ENCODE peak calls at places on chromosomes 6 and 20, in ten cellular contexts. R is spleen; O is adrenal gland; E is effector memory CD4-positive, alpha-beta T cell; C is A549; Z is psoas muscle; W is cardiac muscle cell; K is K562; I is vagina; V is sigmoid colon. Y is an unnamed sample.

GRCh38 chr20:17881741-17882064 is 86.9 kb downstream of the SNX5 start:
- DNase-seq in K (no peak), O (no peak), E (no peak), W (no peak), R (no peak), Z (no peak), I (no peak), V (peak; percentile 27), C (no peak), Y (no peak)

GRCh38 chr6:131831886-131832285 is 24.1 kb downstream of the ENPP1 start:
- DNase-seq in Z (no peak), O (no peak), K (no peak), V (no peak), I (no peak), R (no peak), C (no peak), W (no peak), E (no peak), Y (no peak)

GRCh38 chr20:53688085-53688484 is 94.4 kb upstream of the ZNF217 start:
- DNase-seq in O (no peak), I (no peak), W (no peak), R (no peak), Z (no peak), C (no peak), E (no peak), K (no peak), V (no peak), Y (no peak)

GRCh38 chr6:12012231-12012565 is at the start of gene HIVEP1:
- DNase-seq in I (no peak), W (peak; percentile 71), V (peak; percentile 71), C (no peak), E (no peak), Z (peak; percentile 38), R (peak; percentile 92), K (no peak), O (no peak), Y (no peak)

GRCh38 chr6:140960566-140960965 is 1172.2 kb upstream of the GJE1 start:
- DNase-seq in K (no peak), C (no peak), V (no peak), Z (no peak), O (no peak), E (no peak), I (no peak), R (no peak), W (no peak), Y (no peak)

GRCh38 chr6:27238010-27238983 is 9.2 kb upstream of the PRSS16 start:
- DNase-seq in V (no peak), O (no peak), W (no peak), R (no peak), K (no peak), E (no peak), C (peak; percentile 50), Z (no peak), I (no peak), Y (no peak)

GRCh38 chr20:53488779-53489272 is 104.8 kb downstream of the ZNF217 start:
- DNase-seq in K (no peak), E (no peak), C (no peak), V (no peak), I (no peak), Z (no peak), W (no peak), O (no peak), R (no peak), Y (no peak)

GRCh38 chr6:113774122-113774835 is 82.9 kb upstream of the MARCKS start:
- DNase-seq in Z (no peak), V (no peak), I (no peak), C (peak; percentile 37), R (no peak), O (no peak), W (peak; percentile 9), E (no peak), K (no peak), Y (no peak)

GRCh38 chr6:110013396-110013795 is 35.3 kb downstream of the GPR6 start:
- DNase-seq in V (no peak), W (no peak), C (no peak), O (no peak), E (no peak), K (no peak), I (no peak), Z (no peak), R (no peak), Y (no peak)

GRCh38 chr6:37502703-37503485 is 3.2 kb upstream of the CCDC167 start:
- DNase-seq in O (no peak), E (peak; percentile 70), C (no peak), I (no peak), R (peak; percentile 72), W (no peak), K (no peak), V (no peak), Z (no peak), Y (no peak)

GRCh38 chr6:118918326-118918725 is 16.6 kb downstream of the MCM9 start:
- DNase-seq in C (no peak), O (no peak), V (no peak), K (no peak), W (no peak), I (no peak), E (no peak), Z (no peak), R (no peak), Y (no peak)

GRCh38 chr20:37282558-37282957 is 6.9 kb upstream of the MANBAL start:
- DNase-seq in W (peak; percentile 51), Z (no peak), V (peak; percentile 82), K (no peak), E (no peak), I (no peak), R (no peak), C (peak; percentile 79), O (no peak), Y (no peak)

GRCh38 chr6:7178280-7178679 is 70.5 kb downstream of the RREB1 start:
- DNase-seq in O (no peak), V (no peak), C (no peak), Z (no peak), W (no peak), K (no peak), E (no peak), I (no peak), R (no peak), Y (no peak)

GRCh38 chr6:7088076-7088742 is 19.6 kb upstream of the RREB1 start:
- DNase-seq in E (no peak), O (no peak), Z (no peak), W (no peak), I (no peak), V (no peak), C (no peak), K (no peak), R (no peak), Y (no peak)

GRCh38 chr6:90173262-90173926 is 123.2 kb downstream of the BACH2 start:
- DNase-seq in V (no peak), Z (no peak), I (no peak), E (no peak), W (no peak), C (no peak), O (no peak), R (no peak), K (no peak), Y (no peak)
- H3K4me1 ChIP-seq in V (no peaks in the 10 kb centered on the region), Z (peaks cover 55% of the 10 kb centered on the region), I (peaks cover 25% of the 10 kb centered on the region), E (peaks cover 18% of the 10 kb centered on the region), W (peaks cover 37% of the 10 kb centered on the region), C (no peaks in the 10 kb centered on the region), O (no peaks in the 10 kb centered on the region), R (peaks cover 75% of the 10 kb centered on the region), K (no peaks in the 10 kb centered on the region), Y (no peaks in the 10 kb centered on the region)

GRCh38 chr6:33610057-33610456 is 11.1 kb upstream of the ITPR3 start:
- DNase-seq in Z (no peak), I (no peak), E (no peak), V (no peak), C (no peak), W (no peak), K (no peak), R (no peak), O (no peak), Y (no peak)
- H3K27ac ChIP-seq in Z (peak overlapping the region; percentile 36), I (peak overlapping the region; percentile 73), E (no peak overlapping the region), V (peak overlapping the region; percentile 66), C (peak overlapping the region; percentile 88), W (no peak overlapping the region), K (no peak overlapping the region), R (peak overlapping the region; percentile 31), O (no peak overlapping the region), Y (no peak overlapping the region)

DNA sequence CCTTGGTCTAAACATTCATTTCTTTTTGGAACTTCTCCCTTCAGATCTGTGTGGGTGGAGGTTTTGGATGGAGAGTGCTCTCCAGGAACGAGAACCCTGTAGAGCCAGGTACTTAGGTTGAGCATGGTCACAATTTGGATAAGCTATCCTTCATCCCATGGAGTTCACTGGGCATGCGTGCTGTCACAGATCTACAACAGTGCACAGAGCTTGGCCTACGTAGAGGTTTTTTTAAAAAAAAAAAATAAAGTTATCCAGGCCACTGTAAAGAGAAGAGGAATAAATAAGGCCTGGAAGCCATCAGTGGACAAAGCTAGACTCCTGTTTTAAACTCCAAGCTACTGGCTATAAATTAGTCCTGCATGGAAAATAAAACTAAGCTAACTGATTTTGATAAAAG is 165.6 kb downstream of the SLC24A3 start:
- DNase-seq in Z (no peak), I (no peak), V (peak; percentile 73), K (no peak), E (no peak), O (no peak), C (no peak), W (no peak), R (no peak), Y (no peak)
- H3K4me1 ChIP-seq in Z (no peaks in the 10 kb centered on the region), I (no peaks in the 10 kb centered on the region), V (no peaks in the 10 kb centered on the region), K (no peaks in the 10 kb centered on the region), E (no peaks in the 10 kb centered on the region), O (no peaks in the 10 kb centered on the region), C (no peaks in the 10 kb centered on the region), W (no peaks in the 10 kb centered on the region), R (no peaks in the 10 kb centered on the region), Y (no peaks in the 10 kb centered on the region)

GRCh38 chr20:14960837-14961236 is 623.4 kb upstream of the FLRT3 start:
- DNase-seq in K (no peak), O (no peak), E (no peak), V (no peak), R (no peak), Z (no peak), W (no peak), C (no peak), I (no peak), Y (no peak)
- H3K27ac ChIP-seq in K (no peak overlapping the region), O (no peak overlapping the region), E (no peak overlapping the region), V (no peak overlapping the region), R (no peak overlapping the region), Z (no peak overlapping the region), W (no peak overlapping the region), C (peak overlapping the region; percentile 60), I (no peak overlapping the region), Y (no peak overlapping the region)